ENCODE peak calls at places on chromosomes 16 and 17, in five cellular contexts. E, J, D, A and W are unnamed samples.

GRCh38 chr16:56041556-56042140 is 149.6 kb upstream of the GNAO1 start:
- DNase-seq in D (no peak), E (no peak), J (no peak), A (no peak), W (peak)

GRCh38 chr16:25613931-25614330 is 77.8 kb upstream of the HS3ST4 start:
- DNase-seq in A (no peak), J (no peak), D (no peak), E (no peak), W (no peak)

GRCh38 chr16:66569827-66570405 is 3.7 kb downstream of the CMTM1 start:
- DNase-seq in J (no peak), E (peak), D (no peak), A (no peak), W (no peak)

GRCh38 chr16:10180771-10181163 is 1.5 kb downstream of the GRIN2A start:
- DNase-seq in A (no peak), E (no peak), D (no peak), J (no peak), W (no peak)

GRCh38 chr17:46023783-46024388 is 24.8 kb downstream of the STH start:
- DNase-seq in D (peak), E (no peak), J (no peak), A (peak), W (no peak)

GRCh38 chr17:2202996-2203575 is 100.5 kb downstream of the SMG6 start:
- DNase-seq in E (no peak), J (no peak), A (no peak), D (no peak), W (no peak)

GRCh38 chr17:42548070-42548837 is 4.5 kb upstream of the HSD17B1 start:
- DNase-seq in J (peak), E (peak), D (peak), A (no peak), W (peak)

GRCh38 chr16:2782583-2783351 is 4.6 kb downstream of the PRSS33 start:
- DNase-seq in A (peak), D (peak), E (no peak), J (no peak), W (peak)

GRCh38 chr17:73697872-73698271 is 53.6 kb upstream of the SDK2 start:
- DNase-seq in J (no peak), E (no peak), A (no peak), D (no peak), W (peak)

GRCh38 chr16:78503501-78504110 is 404.2 kb downstream of the WWOX start:
- DNase-seq in D (no peak), J (peak), A (peak), E (peak), W (peak)

GRCh38 chr16:13587171-13587570 is 332.8 kb upstream of the ERCC4 start:
- DNase-seq in D (no peak), J (no peak), A (no peak), E (no peak), W (no peak)
- TF ChIP-seq POLR2A in D (no peak), J (no peak), A (no peak), E (no peak), W (no peak)

DNA sequence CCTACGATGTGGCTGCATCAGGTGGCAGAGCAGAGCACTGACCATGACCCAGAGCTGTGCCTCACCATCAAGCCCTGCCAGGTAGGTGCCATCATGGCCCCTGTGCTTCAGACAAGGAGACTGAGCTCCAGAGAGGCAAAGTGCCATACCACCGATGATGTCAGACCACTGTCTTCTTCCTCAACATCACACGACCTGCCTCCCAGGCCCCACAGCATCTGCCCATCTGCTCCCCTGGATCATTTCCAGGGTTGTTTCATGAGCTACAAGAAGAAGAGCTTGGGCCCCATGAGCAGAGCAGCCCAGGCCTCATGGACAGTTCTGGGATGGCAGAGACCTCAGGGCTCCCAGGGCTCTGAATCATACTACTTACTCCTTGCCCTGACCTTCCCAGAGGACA is 9.9 kb downstream of the XYLT1 start:
- DNase-seq in E (no peak), A (no peak), D (no peak), J (no peak), W (no peak)
- H3K27ac ChIP-seq in E (no peak), A (no peak), D (no peak), J (no peak), W (no peak)

DNA sequence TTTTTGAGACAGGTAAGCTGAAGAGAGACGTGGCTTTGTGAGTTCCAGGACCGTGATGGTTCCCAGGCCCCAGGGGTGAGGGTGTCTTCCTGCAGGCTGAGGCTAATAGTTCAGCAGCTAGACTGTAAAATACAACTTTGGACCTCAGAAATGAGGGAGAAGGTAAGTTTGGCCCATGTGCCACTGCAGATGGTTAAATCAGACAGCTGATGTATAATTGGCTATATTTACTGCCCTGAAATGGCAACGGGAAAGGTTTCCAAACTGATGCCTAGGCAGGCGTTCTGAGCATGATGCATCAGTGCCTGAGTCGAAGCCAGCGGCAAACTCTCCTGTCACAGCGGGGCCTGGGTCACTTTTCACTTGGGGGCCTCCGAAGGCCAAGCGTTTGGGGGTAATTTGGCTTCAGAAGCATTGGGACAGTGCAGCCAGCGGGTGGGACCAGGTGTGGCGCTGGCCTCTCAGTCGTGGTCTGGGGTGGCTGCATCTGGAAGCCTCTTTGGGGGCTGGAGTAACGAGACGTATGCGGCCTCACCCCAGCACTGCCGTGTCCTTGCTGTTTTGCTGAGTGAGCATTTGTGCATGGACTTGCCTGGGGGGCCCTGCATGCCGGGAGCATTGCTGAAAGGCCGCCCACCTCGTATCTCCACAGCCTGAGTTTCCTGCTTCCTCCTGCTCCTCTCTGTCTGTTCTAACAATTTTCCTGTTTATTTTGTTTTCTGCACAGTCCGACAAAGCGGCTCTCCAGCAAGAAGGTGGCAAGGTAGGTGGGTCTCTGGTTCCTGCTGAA is 31.2 kb upstream of the CAPN15 start:
- DNase-seq in J (no peak), E (peak), D (no peak), A (no peak), W (no peak)
- TF ChIP-seq POLR2AphosphoS5 in J (no peak), E (no peak), D (no peak), A (no peak), W (no peak)

GRCh38 chr16:3971706-3972105 is 91.2 kb upstream of the CREBBP start:
- DNase-seq in A (no peak), D (no peak), E (no peak), J (no peak), W (no peak)
- TF ChIP-seq POLR2A in A (no peak), D (no peak), E (no peak), J (no peak), W (no peak)

DNA sequence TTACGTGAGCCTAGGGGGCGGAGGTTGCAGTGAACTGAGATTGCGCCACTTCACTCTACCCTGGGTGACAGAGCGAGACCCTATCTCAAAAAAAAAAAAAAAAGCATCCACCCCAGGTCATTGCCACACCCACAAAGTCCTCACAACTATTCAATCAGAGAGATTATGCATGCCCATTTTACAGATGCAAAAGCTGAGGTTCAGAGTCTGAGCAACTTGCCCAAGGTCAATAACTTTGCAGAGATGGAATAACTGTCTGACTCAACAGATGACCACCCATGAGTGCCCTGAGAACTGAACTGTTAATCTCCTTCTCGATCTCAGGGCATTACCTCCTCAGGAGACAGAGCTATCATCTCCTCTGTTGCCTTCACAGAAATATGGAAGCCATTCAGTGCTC is 5.5 kb upstream of the TMEM114 start:
- DNase-seq in D (no peak), E (no peak), A (no peak), J (no peak), W (no peak)
- H3K27ac ChIP-seq in D (no peak), E (no peak), A (no peak), J (no peak), W (no peak)

DNA sequence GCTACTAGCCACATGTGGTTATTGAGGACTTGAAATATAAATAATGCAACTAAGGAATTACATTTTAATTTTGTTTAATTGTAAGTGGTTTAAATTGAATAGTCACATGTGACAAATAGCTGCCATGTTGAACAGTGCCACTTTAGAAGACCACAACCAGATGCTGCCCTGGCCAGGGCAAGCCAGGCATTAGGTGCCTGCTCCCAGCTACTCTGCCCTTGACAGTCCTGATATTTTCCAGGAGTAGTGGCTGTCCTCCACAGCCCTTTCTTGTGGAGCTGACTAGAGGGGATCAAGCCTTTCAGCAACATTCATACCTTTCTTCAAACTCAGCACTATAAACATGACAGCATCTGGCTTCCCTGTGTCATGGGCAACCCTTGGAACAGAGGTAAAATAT is 31.0 kb downstream of the TMEM100 start:
- DNase-seq in E (no peak), A (no peak), D (no peak), J (no peak), W (no peak)
- TF ChIP-seq POLR2AphosphoS5 in E (no peak), A (peak), D (no peak), J (no peak), W (no peak)

DNA sequence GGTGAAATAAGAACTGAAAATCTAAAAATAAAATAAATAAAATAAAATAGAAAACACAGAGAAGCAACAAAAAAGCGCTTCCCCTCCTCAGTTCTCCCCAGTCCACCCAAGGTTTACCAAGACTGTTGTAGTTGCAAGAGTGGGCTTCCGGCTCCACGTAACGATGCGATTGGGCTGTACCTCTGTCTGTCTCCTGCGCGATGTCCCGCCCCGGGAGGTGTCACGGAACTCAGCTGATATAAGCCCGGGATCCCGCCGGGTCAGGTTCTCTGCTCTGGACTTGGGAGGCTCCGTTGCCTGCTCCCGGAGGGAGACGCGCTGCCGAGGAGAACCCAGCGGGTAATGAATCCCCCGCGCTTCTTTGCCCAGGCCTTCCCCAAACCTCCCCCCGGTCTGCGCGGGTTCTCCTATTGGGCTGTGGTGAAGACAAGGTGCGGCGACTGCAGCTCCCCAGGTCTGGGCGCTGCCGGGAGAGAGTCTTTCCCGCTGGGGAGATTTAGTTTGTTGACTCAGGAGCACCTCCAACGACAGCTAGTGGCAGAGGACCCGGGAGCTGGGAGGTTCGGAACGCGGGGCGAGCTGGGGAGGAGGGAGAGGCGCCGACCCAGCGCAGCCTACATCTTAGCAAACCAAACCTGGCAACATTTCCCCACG is at the start of gene SLFN5:
- DNase-seq in A (peak), D (peak), J (peak), E (peak), W (peak)
- TF ChIP-seq POLR2A in A (peak), D (peak), J (peak), E (peak), W (peak)

DNA sequence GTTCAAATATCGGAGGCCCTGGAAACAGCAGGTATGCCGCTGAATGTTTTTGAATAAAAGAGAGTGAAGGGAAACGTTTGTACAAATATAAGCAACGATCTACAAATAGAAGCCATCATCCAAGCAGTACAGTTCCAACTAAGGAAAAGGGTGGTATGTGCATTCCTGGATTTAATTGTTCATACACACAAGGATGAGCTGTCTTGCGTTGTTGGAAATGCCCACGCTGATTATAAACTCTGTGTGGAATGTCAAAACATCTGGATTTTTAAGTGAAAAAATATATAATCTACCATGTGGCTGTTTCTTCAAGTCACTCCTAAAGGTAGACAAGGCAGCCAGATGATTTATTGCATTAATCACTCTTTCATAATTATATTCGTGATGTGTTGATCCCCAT is 191.8 kb upstream of the HSBP1 start:
- DNase-seq in J (no peak), E (no peak), A (no peak), D (no peak), W (no peak)
- H3K27ac ChIP-seq in J (no peak), E (no peak), A (no peak), D (no peak), W (no peak)

DNA sequence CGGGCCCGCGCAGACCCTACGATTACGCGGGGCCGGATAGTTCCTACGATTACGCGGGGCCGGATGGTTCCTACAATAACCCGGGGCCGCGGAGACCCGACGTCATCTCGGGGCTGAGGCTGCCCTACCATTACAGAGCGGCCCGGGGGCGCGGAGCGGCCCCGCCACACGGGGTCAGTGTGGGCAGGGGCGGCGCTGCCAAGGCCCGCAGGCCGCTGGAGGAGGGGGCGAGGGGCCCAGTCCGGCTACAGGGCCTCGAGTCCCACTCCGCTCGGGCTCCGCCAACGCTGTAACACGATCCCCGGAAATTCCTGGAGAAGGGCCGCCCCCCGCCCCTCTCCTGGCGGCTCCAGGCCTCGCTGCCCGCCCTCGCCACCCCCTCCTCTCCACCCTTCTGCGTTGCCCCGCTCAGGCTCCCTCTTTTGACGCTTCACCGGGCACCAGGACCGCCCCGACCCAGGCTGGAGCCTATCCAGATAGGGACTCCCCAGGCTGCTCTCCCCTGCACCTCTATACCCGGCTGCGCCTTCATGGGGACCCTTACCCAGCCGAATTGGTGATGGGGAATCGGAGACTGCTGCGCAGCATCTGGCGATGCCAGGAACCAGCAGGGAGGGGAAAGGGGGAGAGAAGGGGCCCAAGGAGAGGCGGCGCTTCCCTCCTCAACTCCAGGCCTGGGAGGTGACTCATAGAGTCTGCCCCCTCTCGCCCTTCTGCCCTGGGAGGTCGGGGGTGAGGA is at the start of gene RAB34:
- DNase-seq in D (peak), E (peak), J (peak), A (peak), W (peak)
- TF ChIP-seq POLR2AphosphoS5 in D (peak), E (peak), J (peak), A (peak), W (peak)